ENCODE peak calls at places on chromosomes 5 and 9, in nine cellular contexts. H is psoas muscle; L is prostate gland; V is breast epithelium; F is CD4-positive, CD25-positive, alpha-beta regulatory T cell; K is CD8-positive, alpha-beta memory T cell; O is lung; G is left lung; N is dorsolateral prefrontal cortex. Y is an unnamed sample.

GRCh38 chr5:157106668-157107461 is 2.0 kb downstream of the HAVCR2 start:
- DNase-seq in H (no peak), L (no peak), V (no peak), F (peak; percentile 37), K (no peak), O (no peak), G (peak; percentile 82), N (no peak), Y (no peak)

GRCh38 chr5:14560091-14560595 is 21.4 kb upstream of the OTULINL start:
- DNase-seq in H (no peak), L (no peak), V (no peak), F (peak; percentile 39), K (no peak), O (no peak), G (no peak), N (no peak), Y (no peak)

GRCh38 chr9:35690447-35691324 is 961 bp upstream of the TPM2 start:
- DNase-seq in H (peak; percentile 90), L (peak; percentile 58), V (peak; percentile 76), F (peak; percentile 24), K (peak; percentile 16), O (peak; percentile 65), G (peak; percentile 88), N (no peak), Y (peak; percentile 95)

GRCh38 chr5:127969651-127970050 is 113.9 kb upstream of the SLC12A2 start:
- DNase-seq in H (no peak), L (no peak), V (no peak), F (no peak), K (no peak), O (no peak), G (no peak), N (no peak), Y (no peak)

GRCh38 chr9:89179535-89179919 is 909 bp upstream of the SHC3 start:
- DNase-seq in H (no peak), L (no peak), V (no peak), F (no peak), K (no peak), O (no peak), G (no peak), N (no peak), Y (no peak)

GRCh38 chr9:93286252-93287188 is 102.6 kb downstream of the WNK2 start:
- DNase-seq in H (no peak), L (no peak), V (no peak), F (no peak), K (no peak), O (no peak), G (no peak), N (no peak), Y (no peak)

GRCh38 chr9:111350556-111350955 is 20.5 kb upstream of the OR2K2 start:
- DNase-seq in H (no peak), L (no peak), V (no peak), F (no peak), K (no peak), O (no peak), G (no peak), N (no peak), Y (no peak)

GRCh38 chr9:27430754-27431540 is 93.1 kb upstream of the IFNK start:
- DNase-seq in H (no peak), L (no peak), V (no peak), F (no peak), K (no peak), O (no peak), G (no peak), N (no peak), Y (no peak)

GRCh38 chr9:114811301-114811700 is 5.5 kb upstream of the TNFSF15 start:
- DNase-seq in H (no peak), L (peak; percentile 47), V (no peak), F (no peak), K (no peak), O (no peak), G (no peak), N (no peak), Y (no peak)

GRCh38 chr5:139574641-139575312 is 13.6 kb downstream of the UBE2D2 start:
- DNase-seq in H (no peak), L (no peak), V (no peak), F (peak; percentile 62), K (no peak), O (no peak), G (no peak), N (no peak), Y (no peak)

GRCh38 chr9:78032599-78033457 is 1.2 kb upstream of the GNAQ start:
- DNase-seq in H (no peak), L (no peak), V (no peak), F (peak; percentile 87), K (no peak), O (no peak), G (no peak), N (no peak), Y (no peak)

GRCh38 chr5:40646286-40646685 is 33.4 kb upstream of the PTGER4 start:
- DNase-seq in H (no peak), L (no peak), V (no peak), F (no peak), K (no peak), O (no peak), G (no peak), N (no peak), Y (no peak)

GRCh38 chr9:133943036-133943780 is 48.9 kb downstream of the VAV2 start:
- DNase-seq in H (peak; percentile 44), L (no peak), V (no peak), F (no peak), K (no peak), O (no peak), G (peak; percentile 47), N (peak; percentile 33), Y (no peak)

GRCh38 chr9:22030101-22030598 is 21.0 kb upstream of the CDKN2B start:
- DNase-seq in H (no peak), L (no peak), V (no peak), F (peak; percentile 45), K (no peak), O (no peak), G (no peak), N (no peak), Y (no peak)

GRCh38 chr9:18665947-18666346 is 192.0 kb downstream of the ADAMTSL1 start:
- DNase-seq in H (no peak), L (no peak), V (no peak), F (no peak), K (no peak), O (no peak), G (no peak), N (no peak), Y (no peak)

GRCh38 chr5:95788493-95788892 is 34.0 kb downstream of the GLRX start:
- DNase-seq in H (no peak), L (no peak), V (no peak), F (no peak), K (no peak), O (no peak), G (no peak), N (no peak), Y (no peak)

GRCh38 chr9:70466976-70467551 is 52.6 kb upstream of the KLF9 start:
- DNase-seq in H (peak; percentile 56), L (no peak), V (no peak), F (no peak), K (no peak), O (no peak), G (no peak), N (no peak), Y (no peak)

GRCh38 chr9:115295749-115296148 is 177.8 kb upstream of the TNC start:
- DNase-seq in H (no peak), L (no peak), V (no peak), F (no peak), K (no peak), O (no peak), G (no peak), N (no peak), Y (no peak)

GRCh38 chr9:132994410-132995120 is 16.1 kb downstream of the GFI1B start:
- DNase-seq in H (no peak), L (peak; percentile 10), V (no peak), F (no peak), K (no peak), O (no peak), G (no peak), N (no peak), Y (no peak)

GRCh38 chr5:178295589-178295988 is 63.0 kb upstream of the PHYKPL start:
- DNase-seq in H (no peak), L (no peak), V (no peak), F (no peak), K (no peak), O (no peak), G (no peak), N (no peak), Y (no peak)

GRCh38 chr5:180799194-180799593 is 3.4 kb downstream of the MGAT1 start:
- DNase-seq in H (no peak), L (no peak), V (no peak), F (no peak), K (no peak), O (peak; percentile 37), G (no peak), N (no peak), Y (no peak)
- H3K27ac ChIP-seq in H (no peak overlapping the region), L (no peak overlapping the region), V (peak overlapping the region; percentile 12), F (peak overlapping the region; percentile 47), K (no peak overlapping the region), O (peak overlapping the region; percentile 44), G (no peak overlapping the region), N (no peak overlapping the region), Y (no peak overlapping the region)

GRCh38 chr5:72064801-72065570 is 42.3 kb upstream of the MAP1B start:
- DNase-seq in H (no peak), L (no peak), V (no peak), F (no peak), K (no peak), O (no peak), G (no peak), N (no peak), Y (no peak)
- H3K4me3 ChIP-seq in H (no peak overlapping the region), L (no peak overlapping the region), V (no peak overlapping the region), F (no peak overlapping the region), K (no peak overlapping the region), O (no peak overlapping the region), G (no peak overlapping the region), N (no peak overlapping the region), Y (no peak overlapping the region)

GRCh38 chr9:131432597-131433301 is 38.9 kb downstream of the PRRC2B start:
- DNase-seq in H (no peak), L (no peak), V (no peak), F (no peak), K (no peak), O (no peak), G (no peak), N (peak; percentile 8), Y (no peak)
- H3K27ac ChIP-seq in H (no peak overlapping the region), L (no peak overlapping the region), V (no peak overlapping the region), F (no peak overlapping the region), K (no peak overlapping the region), O (no peak overlapping the region), G (no peak overlapping the region), N (peak overlapping the region; percentile 44), Y (peak overlapping the region; percentile 51)

DNA sequence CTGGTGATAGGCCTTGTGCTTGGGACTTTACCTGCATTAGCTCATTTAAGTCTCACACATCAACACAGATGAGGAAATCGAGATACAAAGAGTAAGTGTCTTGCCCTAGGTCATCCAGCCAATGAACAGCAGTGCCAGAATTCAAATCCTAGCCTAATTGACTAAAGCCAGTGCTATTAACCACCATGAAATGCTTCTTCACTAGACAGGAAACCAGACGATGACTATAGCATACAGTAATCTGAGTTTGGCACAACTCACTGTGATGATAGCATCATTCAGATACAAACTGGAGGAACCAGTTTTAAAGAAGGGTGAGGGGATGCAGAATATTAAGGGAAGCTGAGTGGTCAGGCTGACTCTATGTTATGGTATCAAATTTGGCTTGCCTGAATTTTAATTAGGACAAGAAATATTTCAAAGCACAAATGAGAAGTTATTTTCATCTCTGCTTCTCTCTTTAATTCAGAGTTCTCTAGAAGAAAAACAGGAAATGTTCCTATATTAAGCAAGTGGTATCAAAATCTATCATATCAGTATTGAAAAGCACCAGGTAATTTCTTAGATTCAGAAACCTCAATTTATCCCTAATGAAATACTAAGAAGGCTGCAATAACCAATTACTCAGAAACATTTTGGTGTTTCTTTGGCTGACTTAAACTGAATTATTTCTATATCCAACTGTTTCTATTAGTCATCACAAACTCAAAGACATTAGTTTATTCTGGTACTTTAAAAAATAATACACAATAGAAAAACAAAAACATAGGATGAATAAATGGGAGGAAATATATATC is 147.0 kb upstream of the RASA1 start:
- DNase-seq in H (no peak), L (no peak), V (no peak), F (peak; percentile 66), K (no peak), O (no peak), G (no peak), N (no peak), Y (no peak)
- H3K4me3 ChIP-seq in H (no peak overlapping the region), L (no peak overlapping the region), V (no peak overlapping the region), F (peak overlapping the region; percentile 62), K (no peak overlapping the region), O (no peak overlapping the region), G (no peak overlapping the region), N (no peak overlapping the region), Y (no peak overlapping the region)